ENCODE peak calls at places on chromosomes 7 and 10, in four cellular contexts. W is AG04449, V is thyroid gland, M is uterus. I is an unnamed sample.

GRCh38 chr10:93917064-93917391 is 23.2 kb downstream of the SLC35G1 start:
- DNase-seq in W (no peak), V (peak), M (no peak), I (peak)

GRCh38 chr10:69359089-69360025 is 57.4 kb downstream of the TACR2 start:
- DNase-seq in W (no peak), V (no peak), M (no peak), I (no peak)

GRCh38 chr10:50470345-50470744 is 153.4 kb downstream of the SGMS1 start:
- DNase-seq in W (no peak), V (no peak), M (no peak), I (no peak)

GRCh38 chr7:137976700-137977099 is 25.2 kb downstream of the CREB3L2 start:
- DNase-seq in W (no peak), V (no peak), M (no peak), I (no peak)

GRCh38 chr10:122474145-122474739 is 12.9 kb downstream of the HTRA1 start:
- DNase-seq in W (no peak), V (no peak), M (peak), I (no peak)

GRCh38 chr7:65265959-65266519 is 107.6 kb upstream of the ZNF92 start:
- DNase-seq in W (no peak), V (no peak), M (no peak), I (no peak)

GRCh38 chr7:151566897-151567320 is 47.2 kb upstream of the RHEB start:
- DNase-seq in W (peak), V (peak), M (peak), I (no peak)

GRCh38 chr10:7412482-7413251 is 1.8 kb upstream of the SFMBT2 start:
- DNase-seq in W (no peak), V (peak), M (no peak), I (no peak)

GRCh38 chr7:73394416-73394815 is 39.2 kb upstream of the FZD9 start:
- DNase-seq in W (no peak), V (no peak), M (no peak), I (no peak)

GRCh38 chr10:45063605-45064231 is 63.0 kb downstream of the ZNF22 start:
- DNase-seq in W (no peak), V (peak), M (no peak), I (no peak)

GRCh38 chr7:75727881-75728592 is 10.7 kb downstream of the HIP1 start:
- DNase-seq in W (no peak), V (peak), M (peak), I (no peak)

GRCh38 chr7:155782466-155782865 is 29.8 kb downstream of the SHH start:
- DNase-seq in W (no peak), V (no peak), M (no peak), I (no peak)

GRCh38 chr7:69813637-69814240 is 215.5 kb downstream of the AUTS2 start:
- DNase-seq in W (no peak), V (no peak), M (no peak), I (no peak)

GRCh38 chr7:80040335-80040734 is 94.3 kb upstream of the GNAI1 start:
- DNase-seq in W (no peak), V (no peak), M (no peak), I (no peak)

GRCh38 chr10:30538086-30538485 is 91.5 kb downstream of the LYZL2 start:
- DNase-seq in W (no peak), V (no peak), M (no peak), I (no peak)

GRCh38 chr10:73623056-73623455 is 18.2 kb downstream of the MYOZ1 start:
- DNase-seq in W (no peak), V (no peak), M (no peak), I (no peak)

GRCh38 chr10:4588824-4589223 is 237.2 kb upstream of the AKR1E2 start:
- DNase-seq in W (no peak), V (no peak), M (no peak), I (no peak)

GRCh38 chr7:102810916-102811315 is 62.1 kb downstream of the FAM185A start:
- DNase-seq in W (no peak), V (no peak), M (no peak), I (no peak)

GRCh38 chr10:80204801-80205477 is 398 bp downstream of the ANXA11 start:
- DNase-seq in W (no peak), V (peak), M (no peak), I (no peak)

GRCh38 chr10:132641966-132642731 is 104.6 kb downstream of the INPP5A start:
- DNase-seq in W (no peak), V (no peak), M (peak), I (no peak)

GRCh38 chr10:128373071-128373749 is 247.0 kb upstream of the MKI67 start:
- DNase-seq in W (no peak), V (no peak), M (no peak), I (no peak)

GRCh38 chr7:130489140-130489967 is 2.5 kb upstream of the MEST start:
- DNase-seq in W (peak), V (no peak), M (no peak), I (peak)

GRCh38 chr10:64101611-64102263 is 580.5 kb downstream of the REEP3 start:
- DNase-seq in W (no peak), V (no peak), M (no peak), I (no peak)

GRCh38 chr10:96387151-96387550 is 28.3 kb upstream of the OPALIN start:
- DNase-seq in W (no peak), V (no peak), M (no peak), I (no peak)

GRCh38 chr10:132140167-132140925 is 46.4 kb upstream of the DPYSL4 start:
- DNase-seq in W (no peak), V (no peak), M (no peak), I (no peak)

GRCh38 chr10:121753726-121754476 is 155.7 kb upstream of the FGFR2 start:
- DNase-seq in W (peak), V (no peak), M (no peak), I (peak)

GRCh38 chr10:63042256-63042655 is 90.9 kb upstream of the NRBF2 start:
- DNase-seq in W (no peak), V (no peak), M (no peak), I (no peak)

GRCh38 chr7:112254166-112254565 is 47.7 kb downstream of the ZNF277 start:
- DNase-seq in W (no peak), V (no peak), M (no peak), I (no peak)

GRCh38 chr10:21526952-21527633 is 1.6 kb upstream of the SKIDA1 start:
- DNase-seq in W (no peak), V (peak), M (peak), I (no peak)

GRCh38 chr10:21524526-21525366 is 736 bp downstream of the SKIDA1 start:
- DNase-seq in W (no peak), V (peak), M (no peak), I (no peak)

GRCh38 chr10:21524131-21524525 is 1.4 kb downstream of the SKIDA1 start:
- DNase-seq in W (no peak), V (no peak), M (no peak), I (no peak)

GRCh38 chr10:21526184-21526951 is 886 bp upstream of the SKIDA1 start:
- DNase-seq in W (no peak), V (peak), M (peak), I (no peak)

GRCh38 chr10:21525367-21526183 is at the start of gene SKIDA1:
- DNase-seq in W (no peak), V (peak), M (peak), I (no peak)
- H3K4me3 ChIP-seq in W (peak), V (peak), M (peak), I (peak)

GRCh38 chr10:123640016-123640535 is 26.1 kb upstream of the GPR26 start:
- DNase-seq in W (no peak), V (no peak), M (no peak), I (no peak)

GRCh38 chr10:123642293-123642692 is 23.9 kb upstream of the GPR26 start:
- DNase-seq in W (no peak), V (peak), M (no peak), I (no peak)

GRCh38 chr10:123645016-123645415 is 21.1 kb upstream of the GPR26 start:
- DNase-seq in W (no peak), V (no peak), M (no peak), I (no peak)

GRCh38 chr10:123643315-123643714 is 22.8 kb upstream of the GPR26 start:
- DNase-seq in W (no peak), V (no peak), M (no peak), I (no peak)

GRCh38 chr10:123642697-123643096 is 23.5 kb upstream of the GPR26 start:
- DNase-seq in W (no peak), V (no peak), M (no peak), I (no peak)
- TF ChIP-seq CTCF in W (no peak), V (no peak), M (no peak), I (no peak)

GRCh38 chr7:24755096-24755495 is 2.2 kb downstream of the GSDME start:
- DNase-seq in W (no peak), V (no peak), M (no peak), I (no peak)

GRCh38 chr7:24756545-24756988 is 697 bp downstream of the GSDME start:
- DNase-seq in W (no peak), V (peak), M (no peak), I (no peak)

GRCh38 chr7:24756989-24757798 is at the start of gene GSDME:
- DNase-seq in W (no peak), V (peak), M (peak), I (no peak)

GRCh38 chr7:24757799-24758275 is 573 bp upstream of the GSDME start:
- DNase-seq in W (no peak), V (peak), M (peak), I (no peak)

GRCh38 chr7:24755541-24756416 is 1.5 kb downstream of the GSDME start:
- DNase-seq in W (no peak), V (no peak), M (no peak), I (no peak)
- H3K4me3 ChIP-seq in W (peak), V (no peak), M (no peak), I (no peak)

GRCh38 chr7:134316539-134317344 is at the start of gene SLC35B4:
- DNase-seq in W (peak), V (peak), M (peak), I (peak)
- TF ChIP-seq CTCF in W (peak), V (no peak), M (peak), I (peak)

GRCh38 chr7:27129729-27130539 is 623 bp downstream of the HOXA4 start:
- DNase-seq in W (no peak), V (no peak), M (no peak), I (no peak)
- H3K4me3 ChIP-seq in W (peak), V (peak), M (peak), I (no peak)

GRCh38 chr10:14391342-14391741 is 60.6 kb upstream of the FRMD4A start:
- DNase-seq in W (no peak), V (no peak), M (no peak), I (no peak)

GRCh38 chr10:14397069-14397468 is 66.3 kb upstream of the FRMD4A start:
- DNase-seq in W (peak), V (peak), M (peak), I (peak)

GRCh38 chr10:14394179-14394578 is 63.5 kb upstream of the FRMD4A start:
- DNase-seq in W (no peak), V (no peak), M (no peak), I (no peak)

GRCh38 chr10:14399641-14400040 is 68.9 kb upstream of the FRMD4A start:
- DNase-seq in W (no peak), V (no peak), M (no peak), I (no peak)

DNA sequence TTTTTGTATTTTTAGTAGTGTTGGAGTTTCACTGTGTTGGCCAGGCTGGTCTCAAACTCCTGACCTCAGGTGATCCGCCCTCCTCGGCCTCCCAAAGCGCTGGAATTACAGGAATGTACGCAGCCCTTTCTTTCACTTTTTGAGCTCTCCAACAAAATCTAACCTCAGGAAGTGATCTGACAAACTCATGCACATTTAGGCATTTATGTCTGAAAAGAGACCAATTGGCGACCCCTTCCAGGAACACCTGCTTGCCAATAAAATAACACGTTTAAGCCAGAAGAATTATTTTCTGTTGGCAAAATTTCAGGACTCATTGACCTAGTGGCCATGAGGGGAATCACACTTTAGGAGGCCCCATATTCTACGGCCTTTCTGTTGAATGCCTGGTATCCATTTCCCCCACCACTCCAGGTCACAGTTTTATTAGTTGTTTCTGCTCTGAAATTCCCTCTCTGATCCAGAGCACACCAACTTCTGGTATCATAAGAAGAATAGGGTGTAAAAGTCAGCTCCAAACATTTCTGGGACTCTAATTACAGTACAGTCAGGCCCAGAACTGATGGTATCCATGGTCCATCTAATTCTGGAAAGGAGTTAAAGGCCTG is 65.8 kb upstream of the FRMD4A start:
- DNase-seq in W (no peak), V (no peak), M (no peak), I (peak)
- TF ChIP-seq CTCF in W (peak), V (no peak), M (no peak), I (peak)

GRCh38 chr10:124158592-124158991 is 65.2 kb upstream of the CHST15 start:
- DNase-seq in W (no peak), V (no peak), M (no peak), I (no peak)
- H3K4me3 ChIP-seq in W (no peak), V (no peak), M (no peak), I (no peak)

GRCh38 chr7:101200862-101201599 is at the start of gene MOGAT3:
- DNase-seq in W (no peak), V (no peak), M (no peak), I (no peak)

GRCh38 chr7:101200504-101200861 is 353 bp downstream of the MOGAT3 start:
- DNase-seq in W (no peak), V (no peak), M (no peak), I (no peak)

GRCh38 chr7:101201695-101202602 is 1.1 kb upstream of the MOGAT3 start:
- DNase-seq in W (no peak), V (no peak), M (no peak), I (no peak)

GRCh38 chr7:101205901-101206664 is 5.2 kb upstream of the MOGAT3 start:
- DNase-seq in W (no peak), V (no peak), M (no peak), I (no peak)

GRCh38 chr7:101202603-101202918 is 1.7 kb upstream of the MOGAT3 start:
- DNase-seq in W (no peak), V (no peak), M (no peak), I (no peak)
- TF ChIP-seq CTCF in W (no peak), V (no peak), M (no peak), I (no peak)